ENCODE peak calls at places on chromosome 17, in six cellular contexts. U is mesendoderm, D is neuronal stem cell, Y is IMR-90, T is H1, S is mesenchymal stem cell. E is an unnamed sample.

GRCh38 chr17:34883106-34884000 is 77.9 kb downstream of the CCT6B start:
- DNase-seq in U (no peak), D (peak; percentile 18), Y (no peak), T (no peak), S (no peak), E (no peak)

GRCh38 chr17:20091161-20092029 is 82.2 kb downstream of the SPECC1 start:
- DNase-seq in U (no peak), D (no peak), Y (no peak), T (no peak), S (peak; percentile 8), E (no peak)

GRCh38 chr17:79057727-79058400 is 16.8 kb upstream of the ENGASE start:
- DNase-seq in U (no peak), D (no peak), Y (no peak), T (no peak), S (no peak), E (no peak)

GRCh38 chr17:61361084-61361483 is 38.6 kb upstream of the TBX2 start:
- DNase-seq in U (no peak), D (no peak), Y (peak; percentile 84), T (no peak), S (peak; percentile 78), E (no peak)

GRCh38 chr17:44010966-44011647 is 3.7 kb downstream of the TMEM101 start:
- DNase-seq in U (no peak), D (no peak), Y (peak; percentile 79), T (no peak), S (peak; percentile 49), E (no peak)

GRCh38 chr17:17698869-17699351 is 17.7 kb downstream of the RAI1 start:
- DNase-seq in U (no peak), D (no peak), Y (peak; percentile 41), T (no peak), S (peak; percentile 80), E (peak; percentile 76)

GRCh38 chr17:59745040-59745439 is 37.6 kb downstream of the VMP1 start:
- DNase-seq in U (no peak), D (no peak), Y (no peak), T (no peak), S (no peak), E (no peak)

GRCh38 chr17:68048996-68049395 is 13.5 kb downstream of the KPNA2 start:
- DNase-seq in U (peak; percentile 71), D (no peak), Y (no peak), T (no peak), S (no peak), E (peak; percentile 66)

GRCh38 chr17:35294756-35295155 is 51.9 kb downstream of the SLFN5 start:
- DNase-seq in U (no peak), D (no peak), Y (no peak), T (no peak), S (no peak), E (no peak)

GRCh38 chr17:68248199-68248825 is 469 bp downstream of the AMZ2 start:
- DNase-seq in U (no peak), D (no peak), Y (peak; percentile 57), T (no peak), S (peak; percentile 83), E (no peak)

GRCh38 chr17:67633751-67634191 is 84.0 kb upstream of the NOL11 start:
- DNase-seq in U (no peak), D (no peak), Y (peak; percentile 41), T (no peak), S (no peak), E (no peak)

GRCh38 chr17:50394711-50395110 is 2.6 kb downstream of the LRRC59 start:
- DNase-seq in U (no peak), D (no peak), Y (no peak), T (no peak), S (no peak), E (no peak)

GRCh38 chr17:81941484-81942166 is 4.5 kb upstream of the PYCR1 start:
- DNase-seq in U (no peak), D (no peak), Y (no peak), T (no peak), S (no peak), E (peak; percentile 66)

GRCh38 chr17:19403021-19403420 is 8.0 kb upstream of the RNF112 start:
- DNase-seq in U (no peak), D (no peak), Y (no peak), T (no peak), S (no peak), E (no peak)

GRCh38 chr17:79146562-79146961 is 71.9 kb downstream of the ENGASE start:
- DNase-seq in U (no peak), D (no peak), Y (no peak), T (no peak), S (no peak), E (no peak)

GRCh38 chr17:80710716-80711115 is 166.1 kb downstream of the RPTOR start:
- DNase-seq in U (no peak), D (no peak), Y (no peak), T (no peak), S (no peak), E (no peak)

GRCh38 chr17:39404542-39405378 is 3.3 kb upstream of the FBXL20 start:
- DNase-seq in U (no peak), D (no peak), Y (peak; percentile 91), T (no peak), S (peak; percentile 90), E (no peak)

GRCh38 chr17:50051606-50052005 is 4.3 kb upstream of the ITGA3 start:
- DNase-seq in U (no peak), D (no peak), Y (no peak), T (no peak), S (no peak), E (no peak)

GRCh38 chr17:3843935-3844516 is 2.0 kb downstream of the NCBP3 start:
- DNase-seq in U (peak; percentile 81), D (no peak), Y (no peak), T (no peak), S (peak; percentile 43), E (peak; percentile 74)

GRCh38 chr17:61458000-61458399 is 5.8 kb downstream of the TBX4 start:
- DNase-seq in U (no peak), D (no peak), Y (no peak), T (no peak), S (no peak), E (no peak)

GRCh38 chr17:66893382-66893781 is 58.5 kb downstream of the CACNG5 start:
- DNase-seq in U (no peak), D (no peak), Y (peak; percentile 4), T (no peak), S (no peak), E (no peak)

GRCh38 chr17:6514371-6514770 is 42.0 kb downstream of the PITPNM3 start:
- DNase-seq in U (no peak), D (no peak), Y (no peak), T (no peak), S (no peak), E (no peak)

GRCh38 chr17:6521636-6522035 is 34.7 kb downstream of the PITPNM3 start:
- DNase-seq in U (no peak), D (no peak), Y (no peak), T (no peak), S (no peak), E (peak; percentile 4)

GRCh38 chr17:6512552-6512951 is 43.8 kb downstream of the PITPNM3 start:
- DNase-seq in U (no peak), D (no peak), Y (peak; percentile 13), T (no peak), S (no peak), E (peak; percentile 1)

DNA sequence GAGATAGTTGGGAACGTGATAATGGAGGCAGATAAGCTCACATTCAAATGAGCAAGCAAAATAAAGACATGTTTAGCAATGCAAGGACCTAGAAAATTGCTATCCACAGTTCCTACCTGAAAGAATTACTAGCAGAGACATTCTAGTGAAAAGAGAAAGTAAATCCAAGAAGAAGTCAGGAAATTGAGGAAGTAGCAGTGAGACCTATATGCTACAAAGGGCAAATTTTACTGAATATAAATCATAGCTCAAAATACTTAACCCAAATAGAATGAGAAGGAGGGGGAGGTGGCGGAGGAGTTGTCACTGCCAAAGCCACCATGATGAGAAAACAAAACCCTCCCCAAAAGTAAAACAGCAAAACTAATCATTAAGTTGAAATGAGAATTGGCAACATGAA is 39.3 kb downstream of the PITPNM3 start:
- DNase-seq in U (no peak), D (no peak), Y (no peak), T (no peak), S (no peak), E (no peak)
- H2AK5ac ChIP-seq in U (no peak overlapping the region), D (no peak overlapping the region), Y (no peak overlapping the region), T (no peak overlapping the region), S (no peak overlapping the region), E (no peak overlapping the region)

GRCh38 chr17:46928472-46929261 is 5.7 kb downstream of the GOSR2 start:
- DNase-seq in U (no peak), D (no peak), Y (no peak), T (no peak), S (peak; percentile 71), E (no peak)

GRCh38 chr17:46922487-46922803 is 515 bp upstream of the GOSR2 start:
- DNase-seq in U (no peak), D (no peak), Y (no peak), T (no peak), S (no peak), E (no peak)

GRCh38 chr17:46925185-46925858 is 2.4 kb downstream of the GOSR2 start:
- DNase-seq in U (no peak), D (no peak), Y (no peak), T (no peak), S (no peak), E (no peak)

GRCh38 chr17:46917516-46917915 is 5.4 kb upstream of the GOSR2 start:
- DNase-seq in U (no peak), D (no peak), Y (no peak), T (no peak), S (no peak), E (no peak)

GRCh38 chr17:46922804-46923635 is at the start of gene GOSR2:
- DNase-seq in U (peak; percentile 94), D (peak; percentile 87), Y (peak; percentile 86), T (peak; percentile 73), S (peak; percentile 93), E (peak; percentile 95)
- H2AK5ac ChIP-seq in U (no peak within 1 kb of the TSS), D (peak within 1 kb of the TSS; percentile 8), Y (peak within 1 kb of the TSS; percentile 71), T (no peak within 1 kb of the TSS), S (no peak within 1 kb of the TSS), E (no peak within 1 kb of the TSS)

GRCh38 chr17:10197721-10198508 is 491 bp downstream of the GAS7 start:
- DNase-seq in U (peak; percentile 46), D (no peak), Y (no peak), T (no peak), S (peak; percentile 33), E (peak; percentile 49)
- H2AK5ac ChIP-seq in U (no peak overlapping the region), D (peak overlapping the region; percentile 63), Y (no peak overlapping the region), T (no peak overlapping the region), S (no peak overlapping the region), E (no peak overlapping the region)

GRCh38 chr17:8872705-8873426 is 5.4 kb upstream of the PIK3R6 start:
- DNase-seq in U (no peak), D (no peak), Y (no peak), T (no peak), S (no peak), E (no peak)

GRCh38 chr17:8872036-8872704 is 4.7 kb upstream of the PIK3R6 start:
- DNase-seq in U (no peak), D (no peak), Y (no peak), T (no peak), S (no peak), E (no peak)

GRCh38 chr17:8875416-8875815 is 7.9 kb upstream of the PIK3R6 start:
- DNase-seq in U (no peak), D (no peak), Y (no peak), T (no peak), S (no peak), E (peak; percentile 52)

GRCh38 chr17:8875957-8876356 is 8.5 kb upstream of the PIK3R6 start:
- DNase-seq in U (peak; percentile 37), D (no peak), Y (peak; percentile 21), T (no peak), S (no peak), E (peak; percentile 58)

GRCh38 chr17:8873801-8874715 is 6.6 kb upstream of the PIK3R6 start:
- DNase-seq in U (peak; percentile 87), D (no peak), Y (no peak), T (no peak), S (no peak), E (no peak)
- H2AK5ac ChIP-seq in U (peak overlapping the region; percentile 84), D (peak overlapping the region; percentile 6), Y (no peak overlapping the region), T (no peak overlapping the region), S (no peak overlapping the region), E (no peak overlapping the region)